ENCODE peak calls at places on chromosomes 4 and X, in ten cellular contexts. M is C1 segment of cervical spinal cord; N is GM10248; F is GM12865; B is fibroblast of villous mesenchyme; R is AG09319; X is stimulated activated naive B cell treated with anti-CD40 and anti-IgM and Interleukin-4, amounts not matched to agents 10 μg/mL and 1 μg/mL and 100 μg/mL, for 72 hours; J is astrocyte of the spinal cord; Y is RPMI7951; K is heart left ventricle. A is an unnamed sample.

GRCh38 chr4:189597341-189597740 is 343.3 kb upstream of the FRG1 start:
- DNase-seq in B (no peak), M (no peak), F (no peak), K (no peak), R (no peak), X (no peak), J (no peak), N (no peak), Y (no peak), A (no peak)

GRCh38 chr4:7068883-7069282 is 1.0 kb upstream of the GRPEL1 start:
- DNase-seq in M (no peak), K (no peak), R (no peak), N (no peak), X (no peak), Y (no peak), F (no peak), B (peak; percentile 13), J (peak; percentile 9), A (peak; percentile 62)

GRCh38 chrX:131741103-131741581 is 197.3 kb downstream of the OR13H1 start:
- DNase-seq in B (peak; percentile 71), J (peak; percentile 88), R (no peak), N (no peak), K (no peak), M (no peak), Y (no peak), F (no peak), X (peak; percentile 80), A (no peak)

GRCh38 chrX:110915120-110915519 is 119.5 kb upstream of the CHRDL1 start:
- DNase-seq in Y (peak; percentile 90), K (no peak), B (peak; percentile 72), N (no peak), X (no peak), J (peak; percentile 79), R (peak; percentile 35), F (no peak), M (no peak), A (no peak)

GRCh38 chrX:1249101-1249887 is 19.3 kb upstream of the CSF2RA start:
- DNase-seq in Y (peak; percentile 58), K (peak; percentile 64), R (no peak), J (no peak), M (no peak), N (peak; percentile 23), F (peak; percentile 54), X (peak; percentile 41), B (peak; percentile 16), A (peak; percentile 2)

GRCh38 chrX:49001521-49002090 is 458 bp downstream of the GRIPAP1 start:
- DNase-seq in B (peak; percentile 39), F (peak; percentile 70), X (peak; percentile 25), Y (peak; percentile 70), R (no peak), M (no peak), K (peak; percentile 22), J (peak; percentile 27), N (peak; percentile 28), A (peak; percentile 31)

GRCh38 chrX:44997282-44997813 is 124.4 kb downstream of the KDM6A start:
- DNase-seq in Y (no peak), K (no peak), M (no peak), F (peak; percentile 24), R (no peak), J (no peak), X (no peak), B (no peak), N (no peak), A (no peak)

GRCh38 chr4:112222219-112222955 is 9.2 kb upstream of the AP1AR start:
- DNase-seq in F (no peak), J (no peak), M (no peak), N (no peak), X (no peak), K (no peak), R (no peak), Y (no peak), B (no peak), A (no peak)

GRCh38 chrX:40170830-40171512 is 73.2 kb upstream of the BCOR start:
- DNase-seq in B (peak; percentile 70), X (no peak), Y (peak; percentile 41), J (no peak), F (peak; percentile 60), R (no peak), N (peak; percentile 18), K (no peak), M (no peak), A (no peak)

GRCh38 chr4:186725422-186726149 is 1.9 kb upstream of the FAT1 start:
- DNase-seq in N (no peak), M (peak; percentile 38), K (peak; percentile 83), F (no peak), X (no peak), J (peak; percentile 91), R (no peak), B (peak; percentile 90), Y (peak; percentile 77), A (peak; percentile 91)

GRCh38 chr4:133062851-133063250 is 86.2 kb upstream of the PCDH10 start:
- DNase-seq in X (no peak), K (no peak), F (no peak), M (no peak), J (peak; percentile 3), R (no peak), B (no peak), Y (no peak), N (no peak), A (no peak)

GRCh38 chr4:1721666-1722550 is 587 bp downstream of the TACC3 start:
- DNase-seq in R (no peak), B (no peak), Y (no peak), M (no peak), K (no peak), J (no peak), F (no peak), X (no peak), N (peak; percentile 18), A (no peak)

GRCh38 chr4:26081795-26082498 is 167.9 kb downstream of the SMIM20 start:
- DNase-seq in R (no peak), Y (peak; percentile 47), M (no peak), N (peak; percentile 29), X (no peak), K (no peak), B (peak; percentile 76), J (peak; percentile 62), F (peak; percentile 59), A (peak; percentile 61)

GRCh38 chr4:38160487-38161207 is 200.4 kb downstream of the PTTG2 start:
- DNase-seq in Y (peak; percentile 87), J (peak; percentile 93), X (peak; percentile 29), M (no peak), K (no peak), R (peak; percentile 91), N (peak; percentile 81), B (peak; percentile 98), F (peak; percentile 81), A (no peak)

A was measured in cardiac muscle cell.